ENCODE peak calls at places on chromosomes 4 and X, in five cellular contexts. B is IMR-90, I is H1, P is mesenchymal stem cell, N is neuronal stem cell. A is an unnamed sample.

GRCh38 chrX:103503163-103503852 is 16.0 kb downstream of the RAB40A start:
- DNase-seq in B (peak; percentile 33), I (no peak), P (no peak), N (no peak), A (no peak)

GRCh38 chrX:119398974-119399771 is at the start of gene SLC25A43:
- DNase-seq in B (no peak), I (no peak), P (peak; percentile 31), N (no peak), A (peak; percentile 37)

GRCh38 chrX:19889582-19890342 is 2.4 kb upstream of the SH3KBP1 start:
- DNase-seq in B (peak; percentile 83), I (no peak), P (peak; percentile 73), N (no peak), A (no peak)

GRCh38 chr4:89685690-89686089 is 151.3 kb downstream of the SNCA start:
- DNase-seq in B (no peak), I (no peak), P (no peak), N (no peak), A (no peak)

GRCh38 chr4:15234585-15235126 is 193.2 kb upstream of the C1QTNF7 start:
- DNase-seq in B (peak; percentile 98), I (no peak), P (peak; percentile 97), N (no peak), A (no peak)

GRCh38 chr4:129254526-129254925 is 158.6 kb downstream of the C4orf33 start:
- DNase-seq in B (peak; percentile 1), I (no peak), P (peak; percentile 73), N (no peak), A (no peak)

GRCh38 chr4:164508836-164509235 is 245.1 kb upstream of the SMIM31 start:
- DNase-seq in B (no peak), I (no peak), P (no peak), N (no peak), A (no peak)

GRCh38 chr4:113826431-113826830 is 64.9 kb upstream of the CAMK2D start:
- DNase-seq in B (no peak), I (no peak), P (no peak), N (no peak), A (no peak)

GRCh38 chrX:53048169-53049126 is at the start of gene GPR173:
- DNase-seq in B (peak; percentile 66), I (no peak), P (peak; percentile 60), N (peak; percentile 48), A (peak; percentile 84)

GRCh38 chrX:118218940-118219339 is 102.3 kb upstream of the KLHL13 start:
- DNase-seq in B (no peak), I (no peak), P (no peak), N (no peak), A (no peak)

GRCh38 chr4:71406459-71406963 is 67.7 kb downstream of the SLC4A4 start:
- DNase-seq in B (peak; percentile 77), I (no peak), P (peak; percentile 56), N (no peak), A (no peak)

GRCh38 chr4:86595426-86595805 is 1.3 kb downstream of the PTPN13 start:
- DNase-seq in B (peak; percentile 30), I (no peak), P (peak; percentile 75), N (no peak), A (no peak)

GRCh38 chr4:153318696-153319320 is 25.7 kb upstream of the MND1 start:
- DNase-seq in B (peak; percentile 54), I (no peak), P (peak; percentile 62), N (peak; percentile 20), A (no peak)

GRCh38 chr4:106618920-106619319 is 250.3 kb upstream of the GIMD1 start:
- DNase-seq in B (no peak), I (no peak), P (no peak), N (no peak), A (no peak)

GRCh38 chr4:106609917-106610316 is 241.3 kb upstream of the GIMD1 start:
- DNase-seq in B (no peak), I (no peak), P (no peak), N (no peak), A (no peak)

GRCh38 chr4:106615407-106615945 is 246.9 kb upstream of the GIMD1 start:
- DNase-seq in B (no peak), I (no peak), P (peak; percentile 50), N (no peak), A (no peak)

GRCh38 chr4:106615961-106616360 is 247.4 kb upstream of the GIMD1 start:
- DNase-seq in B (no peak), I (no peak), P (peak; percentile 18), N (no peak), A (no peak)

GRCh38 chr4:106614446-106614845 is 245.9 kb upstream of the GIMD1 start:
- DNase-seq in B (peak; percentile 35), I (no peak), P (peak; percentile 12), N (no peak), A (no peak)
- H2BK15ac ChIP-seq in B (no peak overlapping the region), I (no peak overlapping the region), P (no peak overlapping the region), N (no peak overlapping the region), A (no peak overlapping the region)

GRCh38 chrX:47446431-47446830 is 36.6 kb downstream of the ZNF41 start:
- DNase-seq in B (no peak), I (no peak), P (no peak), N (no peak), A (no peak)

GRCh38 chrX:47446971-47447370 is 36.1 kb downstream of the ZNF41 start:
- DNase-seq in B (no peak), I (no peak), P (no peak), N (no peak), A (no peak)

GRCh38 chrX:47452112-47452511 is 30.9 kb downstream of the ZNF41 start:
- DNase-seq in B (no peak), I (no peak), P (no peak), N (no peak), A (no peak)

GRCh38 chrX:47448165-47448806 is 34.7 kb downstream of the ZNF41 start:
- DNase-seq in B (no peak), I (no peak), P (no peak), N (no peak), A (no peak)

DNA sequence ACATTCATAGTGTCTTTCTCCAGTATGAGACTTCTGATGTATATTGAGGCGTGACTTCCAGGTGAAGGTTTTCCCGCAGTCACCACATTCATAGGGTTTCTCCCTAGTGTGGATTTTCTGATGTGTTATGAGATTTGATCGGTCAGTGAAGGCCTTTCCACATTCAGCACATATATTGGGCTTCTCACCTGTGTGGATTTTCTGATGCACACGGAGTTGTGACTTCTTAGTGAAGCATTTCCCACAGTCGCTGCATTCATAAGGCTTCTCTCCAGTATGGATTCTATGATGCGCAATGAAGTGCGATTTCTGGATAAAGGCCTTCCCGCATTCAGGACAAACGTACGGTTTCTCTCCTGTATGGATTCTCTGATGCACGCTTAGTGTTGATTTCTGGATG is 35.4 kb downstream of the ZNF41 start:
- DNase-seq in B (no peak), I (no peak), P (no peak), N (no peak), A (no peak)
- H3K9me3 ChIP-seq in B (peaks cover 41% of the 10 kb centered on the region), I (peaks cover 35% of the 10 kb centered on the region), P (peaks cover 87% of the 10 kb centered on the region), N (peaks cover 67% of the 10 kb centered on the region), A (peaks cover 66% of the 10 kb centered on the region)

GRCh38 chr4:188370781-188371180 is 231.5 kb downstream of the TRIML1 start:
- DNase-seq in B (no peak), I (no peak), P (no peak), N (no peak), A (no peak)
- H2BK15ac ChIP-seq in B (no peak overlapping the region), I (no peak overlapping the region), P (no peak overlapping the region), N (no peak overlapping the region), A (no peak overlapping the region)

DNA sequence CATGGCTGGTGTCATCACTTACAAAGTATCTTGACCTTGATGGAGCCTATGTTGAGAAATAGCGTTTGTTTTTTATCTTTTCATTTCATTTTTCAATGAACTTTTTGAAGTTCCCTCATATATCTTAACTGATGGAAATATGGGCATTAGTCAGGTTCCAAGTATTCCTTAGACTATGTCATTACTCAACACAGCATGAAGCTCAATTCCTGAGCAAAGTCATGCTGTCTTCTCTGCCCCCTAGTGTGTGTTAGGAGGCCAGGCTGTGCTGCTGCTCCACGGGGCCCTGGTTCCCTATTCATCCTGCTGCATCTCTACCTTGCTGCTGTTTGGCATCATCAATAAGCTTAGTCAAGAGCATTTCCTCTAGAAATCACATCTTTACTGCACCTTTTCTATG is 40.9 kb downstream of the GPR143 start:
- DNase-seq in B (peak; percentile 27), I (no peak), P (peak; percentile 25), N (no peak), A (no peak)
- H3K9me3 ChIP-seq in B (peaks cover 35% of the 10 kb centered on the region), I (peaks cover 11% of the 10 kb centered on the region), P (peaks cover 41% of the 10 kb centered on the region), N (peaks cover 30% of the 10 kb centered on the region), A (peaks cover 46% of the 10 kb centered on the region)

GRCh38 chr4:125649452-125649851 is 334.7 kb downstream of the FAT4 start:
- DNase-seq in B (no peak), I (no peak), P (no peak), N (no peak), A (no peak)
- H2BK15ac ChIP-seq in B (no peak overlapping the region), I (no peak overlapping the region), P (no peak overlapping the region), N (no peak overlapping the region), A (no peak overlapping the region)

GRCh38 chrX:25020391-25021131 is 4.8 kb upstream of the ARX start:
- DNase-seq in B (no peak), I (no peak), P (no peak), N (no peak), A (peak; percentile 83)
- H3K9me3 ChIP-seq in B (peaks cover 10% of the 10 kb centered on the region), I (no peaks in the 10 kb centered on the region), P (peaks cover 4% of the 10 kb centered on the region), N (no peaks in the 10 kb centered on the region), A (no peaks in the 10 kb centered on the region)

GRCh38 chr4:3035249-3035648 is 39.1 kb downstream of the HTT-AS start:
- DNase-seq in B (no peak), I (no peak), P (no peak), N (no peak), A (no peak)
- H2BK15ac ChIP-seq in B (no peak overlapping the region), I (no peak overlapping the region), P (no peak overlapping the region), N (no peak overlapping the region), A (no peak overlapping the region)

DNA sequence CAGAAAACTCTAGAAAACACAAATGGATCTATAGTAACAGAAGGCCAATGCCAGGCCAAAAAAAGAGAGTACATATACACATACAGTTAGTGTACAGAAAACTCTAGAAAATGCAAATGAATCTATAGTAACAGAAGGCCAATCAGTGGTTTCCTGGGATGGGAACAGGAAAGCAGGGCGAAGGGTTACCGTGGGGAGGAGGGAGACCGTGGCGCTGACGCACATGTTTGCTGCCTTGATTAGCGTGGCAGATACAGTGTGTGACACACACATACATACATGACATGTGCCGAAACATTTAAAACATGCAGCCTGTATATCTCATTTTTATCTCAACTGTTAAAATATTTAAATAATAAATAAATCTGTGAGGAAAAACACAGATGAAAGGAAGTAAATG is 14.7 kb downstream of the GAK start:
- DNase-seq in B (no peak), I (no peak), P (no peak), N (no peak), A (no peak)
- H3K9me3 ChIP-seq in B (no peaks in the 10 kb centered on the region), I (no peaks in the 10 kb centered on the region), P (no peaks in the 10 kb centered on the region), N (no peaks in the 10 kb centered on the region), A (no peaks in the 10 kb centered on the region)

DNA sequence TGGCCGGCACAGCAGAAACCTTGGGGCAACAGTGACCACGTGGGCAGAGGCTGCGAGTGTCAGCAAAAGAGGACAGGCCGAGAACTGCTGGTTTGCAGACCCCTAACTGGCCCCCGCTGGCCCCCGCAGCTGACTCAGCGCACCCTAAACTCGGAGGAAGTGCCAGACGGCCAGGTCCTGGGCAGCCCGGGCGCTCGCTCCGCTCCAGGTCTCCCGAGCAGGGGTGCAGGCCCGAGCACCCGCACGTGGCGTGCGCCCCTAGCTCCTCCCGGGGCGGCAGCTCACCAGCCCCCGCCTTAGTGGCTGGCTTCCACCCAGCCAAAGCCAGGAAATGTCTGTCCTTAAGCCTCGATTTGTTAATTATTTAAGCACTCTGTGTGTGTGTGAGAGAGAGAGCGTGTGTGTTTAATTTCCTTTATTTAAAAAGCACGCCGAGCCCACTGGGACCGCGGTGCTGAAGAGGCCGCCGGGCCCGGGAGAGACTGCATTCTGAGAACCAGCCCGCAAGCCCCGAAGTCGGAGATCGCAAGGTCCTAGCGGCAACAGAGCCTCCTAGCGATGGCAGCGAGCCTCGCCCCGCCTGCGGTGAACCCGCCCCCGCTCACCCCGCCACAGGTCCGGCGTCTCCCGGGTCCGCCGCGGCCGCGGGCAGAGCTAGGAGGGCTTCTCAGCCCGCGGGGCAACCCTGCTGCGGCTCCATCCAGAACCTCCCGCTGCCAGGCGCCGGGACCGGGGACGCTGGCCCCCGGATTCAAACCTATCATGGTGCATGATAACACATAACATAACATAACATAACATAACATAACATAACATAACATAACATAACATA is 45.9 kb upstream of the CDKN2AIP start:
- DNase-seq in B (peak; percentile 69), I (peak; percentile 23), P (peak; percentile 73), N (peak; percentile 46), A (peak; percentile 85)
- H2BK15ac ChIP-seq in B (peak overlapping the region; percentile 65), I (peak overlapping the region; percentile 46), P (no peak overlapping the region), N (no peak overlapping the region), A (no peak overlapping the region)

A was measured in H9.